ENCODE peak calls at places on chromosomes 6 and 20, in four cellular contexts. Q is IMR-90, X is GM12864, P is gastrocnemius medialis. W is an unnamed sample.

GRCh38 chr20:10079964-10080363 is 45.2 kb downstream of the ANKEF1 start:
- DNase-seq in Q (peak; percentile 69), X (no peak), P (no peak), W (peak; percentile 95)

GRCh38 chr6:165081944-165082532 is 227.4 kb downstream of the C6orf118 start:
- DNase-seq in Q (no peak), X (no peak), P (no peak), W (no peak)

GRCh38 chr6:73349311-73349710 is 4.8 kb downstream of the DPPA5 start:
- DNase-seq in Q (no peak), X (no peak), P (no peak), W (no peak)

GRCh38 chr6:125201961-125202729 is 48.6 kb downstream of the TPD52L1 start:
- DNase-seq in Q (peak; percentile 94), X (no peak), P (peak; percentile 40), W (peak; percentile 97)

GRCh38 chr20:36862857-36863668 is 12.9 kb upstream of the TLDC2 start:
- DNase-seq in Q (no peak), X (no peak), P (no peak), W (no peak)

GRCh38 chr6:165702669-165703068 is 39.6 kb upstream of the PDE10A start:
- DNase-seq in Q (no peak), X (no peak), P (no peak), W (no peak)

GRCh38 chr6:41344865-41345264 is 9.5 kb downstream of the NCR2 start:
- DNase-seq in Q (no peak), X (no peak), P (no peak), W (no peak)

GRCh38 chr20:39111359-39112195 is 149.4 kb downstream of the DHX35 start:
- DNase-seq in Q (no peak), X (no peak), P (no peak), W (no peak)

GRCh38 chr6:34697904-34698557 is 1.5 kb upstream of the ILRUN start:
- DNase-seq in Q (no peak), X (no peak), P (no peak), W (no peak)

GRCh38 chr20:51497542-51498467 is 44.7 kb downstream of the NFATC2 start:
- DNase-seq in Q (peak; percentile 31), X (peak; percentile 27), P (no peak), W (no peak)

GRCh38 chr6:89501239-89501638 is 68.3 kb downstream of the ANKRD6 start:
- DNase-seq in Q (no peak), X (no peak), P (no peak), W (peak; percentile 26)

GRCh38 chr6:4291453-4292403 is 156.4 kb upstream of the ECI2 start:
- DNase-seq in Q (peak; percentile 75), X (no peak), P (no peak), W (peak; percentile 84)

GRCh38 chr6:111050265-111051023 is 36.9 kb upstream of the SLC16A10 start:
- DNase-seq in Q (no peak), X (no peak), P (no peak), W (no peak)

GRCh38 chr6:118581489-118581959 is 33.4 kb downstream of the PLN start:
- DNase-seq in Q (peak; percentile 80), X (no peak), P (peak; percentile 64), W (peak; percentile 83)

GRCh38 chr20:12575352-12576095 is 433.2 kb upstream of the SPTLC3 start:
- DNase-seq in Q (no peak), X (no peak), P (peak; percentile 50), W (peak; percentile 6)

GRCh38 chr6:1610497-1611321 is 994 bp downstream of the FOXC1 start:
- DNase-seq in Q (peak; percentile 29), X (no peak), P (no peak), W (no peak)

GRCh38 chr6:135600931-135601330 is 103.4 kb upstream of the AHI1 start:
- DNase-seq in Q (no peak), X (no peak), P (no peak), W (no peak)

GRCh38 chr20:34583524-34583923 is 25.0 kb downstream of the MAP1LC3A start:
- DNase-seq in Q (no peak), X (no peak), P (no peak), W (no peak)

GRCh38 chr20:53623454-53624206 is 30.0 kb upstream of the ZNF217 start:
- DNase-seq in Q (peak; percentile 77), X (peak; percentile 27), P (peak; percentile 83), W (peak; percentile 90)

GRCh38 chr20:19964289-19965263 is 52.6 kb upstream of the NAA20 start:
- DNase-seq in Q (peak; percentile 97), X (no peak), P (peak; percentile 80), W (peak; percentile 95)

GRCh38 chr6:125524356-125524755 is 222.6 kb upstream of the HDDC2 start:
- DNase-seq in Q (no peak), X (no peak), P (no peak), W (no peak)

GRCh38 chr20:13349240-13349604 is 128.1 kb downstream of the ISM1 start:
- DNase-seq in Q (peak; percentile 46), X (no peak), P (no peak), W (peak; percentile 30)

DNA sequence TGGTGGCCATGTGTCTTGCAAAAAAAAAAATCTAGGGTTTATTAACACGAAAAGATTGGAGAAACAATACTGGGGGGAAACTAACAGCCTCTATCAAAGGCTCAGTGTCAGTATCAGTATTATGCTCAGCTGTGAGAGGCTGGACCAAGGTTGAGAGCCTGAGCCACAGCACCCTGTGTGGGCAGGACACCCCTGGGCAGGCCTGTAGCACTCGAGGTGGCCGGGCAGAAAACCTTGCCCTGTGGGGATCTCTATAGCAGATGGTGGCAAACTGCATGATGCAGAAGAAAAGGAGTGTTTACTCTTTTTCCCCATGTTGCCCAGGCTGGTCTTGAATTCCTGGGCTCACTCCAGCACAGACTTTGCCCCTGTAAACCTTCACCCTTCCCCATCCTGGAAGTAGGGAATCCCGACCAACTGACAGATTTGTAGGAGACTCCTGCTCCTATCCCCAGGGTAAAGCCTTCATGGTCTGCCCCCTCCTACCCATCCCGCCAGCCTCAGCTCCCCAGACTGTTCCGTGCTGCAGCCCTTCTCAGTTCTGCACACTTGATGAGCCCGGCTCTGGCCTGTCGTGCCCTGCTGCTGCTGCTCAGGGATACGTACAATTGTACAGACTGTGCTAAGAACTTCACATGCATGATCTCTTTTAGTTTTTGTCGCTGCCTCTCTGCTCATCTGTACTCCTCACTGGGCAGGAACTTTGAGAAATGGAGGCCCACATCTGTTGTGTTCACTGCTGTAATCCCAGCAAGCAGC is 8.0 kb upstream of the KIFC1 start:
- DNase-seq in Q (no peak), X (no peak), P (no peak), W (no peak)
- H3K4me3 ChIP-seq in Q (no peak overlapping the region), X (no peak overlapping the region), P (no peak overlapping the region), W (no peak overlapping the region)

DNA sequence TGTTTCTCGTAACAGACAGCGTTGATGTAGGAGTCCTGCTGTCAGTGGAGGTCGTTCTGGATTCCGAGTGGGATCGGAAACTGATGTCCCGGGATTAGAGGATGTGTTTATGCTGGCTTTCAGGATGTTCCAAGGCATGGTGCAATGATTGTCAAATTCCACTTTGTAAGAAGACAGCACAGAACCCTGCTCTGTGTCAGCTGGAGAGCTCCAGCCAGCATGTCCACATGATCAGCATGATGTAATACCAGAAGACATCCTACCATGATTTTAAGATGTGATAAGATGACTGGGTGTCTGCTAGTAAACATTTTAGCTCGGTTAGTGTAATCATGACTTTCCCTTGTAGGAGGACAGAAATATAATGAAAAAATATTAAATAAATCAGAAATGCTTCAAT is 20.3 kb downstream of the ENPP1 start:
- DNase-seq in Q (peak; percentile 64), X (no peak), P (peak; percentile 29), W (peak; percentile 80)
- H3K4me3 ChIP-seq in Q (no peak overlapping the region), X (no peak overlapping the region), P (no peak overlapping the region), W (no peak overlapping the region)

GRCh38 chr6:166930354-166930891 is 25.9 kb downstream of the RNASET2 start:
- DNase-seq in Q (no peak), X (no peak), P (no peak), W (no peak)
- H3K4me3 ChIP-seq in Q (no peak overlapping the region), X (no peak overlapping the region), P (no peak overlapping the region), W (no peak overlapping the region)

DNA sequence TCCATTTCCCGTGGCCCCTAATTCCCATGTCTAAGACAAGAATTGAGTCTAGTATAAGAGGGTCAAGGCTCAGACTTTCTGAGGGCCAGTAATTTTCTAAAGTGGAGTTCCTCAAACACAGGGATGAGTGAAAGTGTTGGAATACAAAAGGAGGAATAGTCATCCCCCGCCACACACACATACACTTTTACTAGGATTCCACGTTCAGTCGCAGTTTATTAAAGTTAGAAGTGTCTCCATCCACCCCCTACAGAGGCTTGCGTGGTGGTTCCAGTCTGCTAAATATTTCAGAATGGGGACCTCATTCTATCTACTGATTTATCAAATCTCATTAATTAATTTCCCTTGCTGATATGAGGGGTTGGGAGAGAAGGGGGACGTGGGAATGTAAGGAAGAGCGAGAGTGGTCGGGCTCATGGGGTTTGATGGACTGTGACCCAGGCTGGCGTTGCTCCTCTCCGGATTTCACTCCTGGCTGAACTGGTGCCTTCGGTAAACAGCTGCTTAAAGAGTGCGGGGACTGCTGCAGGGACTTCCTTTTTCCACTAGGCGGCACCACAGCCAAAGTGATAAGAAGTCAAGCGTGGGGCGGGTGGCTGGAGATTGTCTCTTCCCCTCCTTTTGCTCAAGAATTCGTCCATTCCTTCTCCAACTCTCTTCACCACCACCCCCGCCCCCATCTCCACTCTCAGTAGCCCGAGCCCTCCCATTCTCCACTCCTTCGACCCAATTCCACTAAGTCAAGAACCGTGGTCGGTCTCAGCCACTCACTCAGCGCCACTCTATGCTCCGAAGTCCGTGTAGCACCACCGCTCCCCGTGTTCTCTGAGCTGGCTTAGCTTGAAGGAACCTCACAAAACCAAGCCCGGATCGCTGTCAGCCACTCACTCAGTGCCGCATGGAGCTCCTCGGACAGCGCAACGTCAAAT is 9.9 kb downstream of the TRIM31 start:
- DNase-seq in Q (peak; percentile 80), X (peak; percentile 61), P (peak; percentile 88), W (peak; percentile 92)
- H3K4me3 ChIP-seq in Q (peak overlapping the region; percentile 30), X (peak overlapping the region; percentile 33), P (peak overlapping the region; percentile 58), W (peak overlapping the region; percentile 50)

GRCh38 chr6:169038691-169039090 is 215.0 kb downstream of the THBS2 start:
- DNase-seq in Q (no peak), X (no peak), P (no peak), W (no peak)

GRCh38 chr6:169029861-169030260 is 223.8 kb downstream of the THBS2 start:
- DNase-seq in Q (no peak), X (no peak), P (no peak), W (no peak)

GRCh38 chr6:169035381-169036280 is 218.0 kb downstream of the THBS2 start:
- DNase-seq in Q (peak; percentile 44), X (no peak), P (no peak), W (peak; percentile 38)

GRCh38 chr6:169034523-169035167 is 219.0 kb downstream of the THBS2 start:
- DNase-seq in Q (peak; percentile 10), X (no peak), P (no peak), W (no peak)
- H3K4me3 ChIP-seq in Q (no peak overlapping the region), X (no peak overlapping the region), P (no peak overlapping the region), W (no peak overlapping the region)

GRCh38 chr20:49285813-49286494 is 8.1 kb upstream of the ZNFX1 start:
- DNase-seq in Q (no peak), X (no peak), P (no peak), W (no peak)

GRCh38 chr20:49286689-49287551 is 9.1 kb upstream of the ZNFX1 start:
- DNase-seq in Q (peak; percentile 36), X (no peak), P (no peak), W (no peak)

GRCh38 chr20:49288250-49288751 is 10.4 kb upstream of the ZNFX1 start:
- DNase-seq in Q (no peak), X (no peak), P (no peak), W (no peak)

GRCh38 chr20:49288784-49289696 is 11.2 kb upstream of the ZNFX1 start:
- DNase-seq in Q (no peak), X (no peak), P (no peak), W (no peak)

GRCh38 chr20:49287555-49288249 is 9.8 kb upstream of the ZNFX1 start:
- DNase-seq in Q (peak; percentile 73), X (no peak), P (no peak), W (peak; percentile 88)
- H3K4me3 ChIP-seq in Q (no peak overlapping the region), X (no peak overlapping the region), P (no peak overlapping the region), W (no peak overlapping the region)